ENCODE peak calls at places on chromosomes 7 and 10, in seven cellular contexts. S is activated CD8-positive, alpha-beta memory T cell treated with anti-CD3 and anti-CD28 coated beads, Interleukin-2, amount 50 U/mL, for 4 hours; W is heart left ventricle; H is stimulated activated naive CD8-positive, alpha-beta T cell treated with anti-CD3 and anti-CD28 coated beads, Interleukin-15, amount 100 ng/mL, for 72 hours; K is germinal center; Y is cardiac fibroblast; D is DMS153. A is an unnamed sample.

GRCh38 chr10:80739963-80740715 is 202.4 kb downstream of the SH2D4B start:
- DNase-seq in W (no peak), K (no peak), H (no peak), S (no peak), D (peak), Y (no peak), A (peak)

GRCh38 chr7:55241958-55242357 is 123.2 kb upstream of the LANCL2 start:
- DNase-seq in W (no peak), K (no peak), H (no peak), Y (no peak), S (no peak), D (no peak), A (no peak)

GRCh38 chr10:13399236-13399635 is 51.1 kb upstream of the SEPHS1 start:
- DNase-seq in W (no peak), Y (no peak), D (no peak), S (no peak), H (no peak), K (no peak), A (no peak)

GRCh38 chr10:22372922-22373321 is 27.6 kb downstream of the SPAG6 start:
- DNase-seq in K (no peak), S (no peak), D (no peak), Y (peak), H (no peak), W (no peak), A (no peak)

GRCh38 chr7:134532155-134533089 is 5.1 kb downstream of the AKR1B10 start:
- DNase-seq in Y (no peak), W (no peak), K (no peak), S (no peak), D (no peak), H (no peak), A (peak)

GRCh38 chr7:106012935-106013439 is 49.9 kb downstream of the CDHR3 start:
- DNase-seq in Y (peak), S (no peak), H (no peak), W (no peak), K (no peak), D (no peak), A (no peak)

GRCh38 chr10:69948261-69948660 is 104.4 kb upstream of the MACROH2A2 start:
- DNase-seq in K (no peak), H (no peak), D (no peak), W (no peak), S (no peak), Y (no peak), A (no peak)

GRCh38 chr7:13949450-13949849 is 40.0 kb downstream of the ETV1 start:
- DNase-seq in H (no peak), D (peak), Y (no peak), S (no peak), W (no peak), K (no peak), A (no peak)

GRCh38 chr7:13181221-13181620 is 493.8 kb downstream of the ARL4A start:
- DNase-seq in Y (peak), H (no peak), K (no peak), W (no peak), D (peak), S (no peak), A (no peak)

GRCh38 chr7:13800694-13801448 is 188.6 kb downstream of the ETV1 start:
- DNase-seq in W (no peak), K (no peak), Y (peak), D (peak), S (no peak), H (no peak), A (no peak)

GRCh38 chr10:132489053-132489703 is 48.4 kb upstream of the INPP5A start:
- DNase-seq in S (no peak), D (no peak), W (no peak), K (no peak), H (no peak), Y (no peak), A (no peak)

GRCh38 chr10:74542077-74542476 is 284.3 kb upstream of the KAT6B start:
- DNase-seq in D (no peak), W (no peak), H (no peak), S (no peak), Y (peak), K (no peak), A (peak)

GRCh38 chr7:46360811-46361210 is 439.7 kb upstream of the IGFBP3 start:
- DNase-seq in S (no peak), K (no peak), H (no peak), Y (no peak), W (no peak), D (no peak), A (no peak)

GRCh38 chr7:37467017-37467416 is 18.4 kb upstream of the ELMO1 start:
- DNase-seq in S (no peak), Y (no peak), H (no peak), K (no peak), D (no peak), W (no peak), A (no peak)

GRCh38 chr7:31664890-31665289 is 22.1 kb upstream of the PPP1R17 start:
- DNase-seq in H (no peak), W (no peak), K (no peak), D (no peak), S (no peak), Y (no peak), A (no peak)

GRCh38 chr7:11437987-11438386 is 394.0 kb downstream of the THSD7A start:
- DNase-seq in Y (peak), H (no peak), K (no peak), W (no peak), D (peak), S (no peak), A (no peak)

GRCh38 chr7:13448243-13448642 is 541.2 kb downstream of the ETV1 start:
- DNase-seq in W (no peak), H (no peak), D (no peak), S (no peak), Y (no peak), K (no peak), A (no peak)